ENCODE peak calls at places on chromosomes 5 and 9, in seven cellular contexts. One of them, this sample, is unnamed.
A peak's percentile ranks its signal among the peaks of the same experiment; 100 is the strongest.

GRCh38 chr5:52840286-52841050 is 52.8 kb downstream of the ITGA1 start:
- DNase-seq in mucosa of descending colon: no peak
- DNase-seq in endodermal cell: no peak
- DNase-seq in H1: no peak
- DNase-seq in left ventricle myocardium inferior: no peak
- DNase-seq in transverse colon: no peak
- DNase-seq in PC-9: no peak
- DNase-seq in this sample: no peak

GRCh38 chr9:33377089-33377715 is 25.2 kb downstream of the AQP7 start:
- DNase-seq in transverse colon: no peak
- DNase-seq in H1: no peak
- DNase-seq in endodermal cell: no peak
- DNase-seq in PC-9: no peak
- DNase-seq in mucosa of descending colon: no peak
- DNase-seq in left ventricle myocardium inferior: no peak
- DNase-seq in this sample: no peak

GRCh38 chr9:33964369-33964768 is 84.3 kb downstream of the UBAP2 start:
- DNase-seq in PC-9: no peak
- DNase-seq in mucosa of descending colon: no peak
- DNase-seq in left ventricle myocardium inferior: no peak
- DNase-seq in H1: no peak
- DNase-seq in endodermal cell: no peak
- DNase-seq in transverse colon: no peak
- DNase-seq in this sample: no peak

GRCh38 chr5:158942217-158942616 is 157.5 kb downstream of the EBF1 start:
- DNase-seq in H1: no peak
- DNase-seq in PC-9: no peak
- DNase-seq in transverse colon: no peak
- DNase-seq in mucosa of descending colon: no peak
- DNase-seq in left ventricle myocardium inferior: no peak
- DNase-seq in endodermal cell: no peak
- DNase-seq in this sample: no peak

GRCh38 chr9:99368341-99369326 is 146.6 kb downstream of the SEC61B start:
- DNase-seq in PC-9: no peak
- DNase-seq in mucosa of descending colon: no peak
- DNase-seq in left ventricle myocardium inferior: peak; percentile 66
- DNase-seq in H1: no peak
- DNase-seq in transverse colon: peak; percentile 10
- DNase-seq in endodermal cell: no peak
- DNase-seq in this sample: peak; percentile 79

GRCh38 chr5:156824800-156825199 is 25.3 kb upstream of the PPP1R2B start:
- DNase-seq in mucosa of descending colon: no peak
- DNase-seq in transverse colon: no peak
- DNase-seq in endodermal cell: peak; percentile 59
- DNase-seq in H1: no peak
- DNase-seq in PC-9: no peak
- DNase-seq in left ventricle myocardium inferior: no peak
- DNase-seq in this sample: no peak

GRCh38 chr5:34891981-34892380 is 23.3 kb downstream of the RAD1 start:
- DNase-seq in PC-9: no peak
- DNase-seq in H1: no peak
- DNase-seq in left ventricle myocardium inferior: no peak
- DNase-seq in transverse colon: no peak
- DNase-seq in mucosa of descending colon: no peak
- DNase-seq in endodermal cell: no peak
- DNase-seq in this sample: peak; percentile 2

GRCh38 chr9:36802171-36802920 is 229.7 kb downstream of the MELK start:
- DNase-seq in left ventricle myocardium inferior: no peak
- DNase-seq in transverse colon: no peak
- DNase-seq in H1: no peak
- DNase-seq in endodermal cell: no peak
- DNase-seq in mucosa of descending colon: no peak
- DNase-seq in PC-9: no peak
- DNase-seq in this sample: no peak

GRCh38 chr9:134641173-134641985 is at the start of gene COL5A1:
- DNase-seq in mucosa of descending colon: peak; percentile 80
- DNase-seq in H1: no peak
- DNase-seq in left ventricle myocardium inferior: peak; percentile 91
- DNase-seq in transverse colon: peak; percentile 80
- DNase-seq in PC-9: peak; percentile 96
- DNase-seq in endodermal cell: peak; percentile 97
- DNase-seq in this sample: peak; percentile 62
- TF ChIP-seq CTCF in mucosa of descending colon: no peak
- TF ChIP-seq CTCF in H1: no peak
- TF ChIP-seq CTCF in left ventricle myocardium inferior: peak; percentile 54
- TF ChIP-seq CTCF in transverse colon: peak; percentile 18
- TF ChIP-seq CTCF in PC-9: no peak
- TF ChIP-seq CTCF in endodermal cell: peak; percentile 46
- TF ChIP-seq CTCF in this sample: no peak

GRCh38 chr9:131188986-131189385 is 63.6 kb downstream of the NUP214 start:
- DNase-seq in PC-9: no peak
- DNase-seq in left ventricle myocardium inferior: no peak
- DNase-seq in H1: no peak
- DNase-seq in endodermal cell: no peak
- DNase-seq in transverse colon: no peak
- DNase-seq in mucosa of descending colon: no peak
- DNase-seq in this sample: no peak
- H3K36me3 ChIP-seq in PC-9: peaks cover 9% of the 10 kb centered on the region
- H3K36me3 ChIP-seq in left ventricle myocardium inferior: peaks cover 84% of the 10 kb centered on the region
- H3K36me3 ChIP-seq in H1: peaks cover 46% of the 10 kb centered on the region
- H3K36me3 ChIP-seq in endodermal cell: peaks cover 88% of the 10 kb centered on the region
- H3K36me3 ChIP-seq in transverse colon: no peaks in the 10 kb centered on the region
- H3K36me3 ChIP-seq in mucosa of descending colon: no peaks in the 10 kb centered on the region
- H3K36me3 ChIP-seq in this sample: peaks cover 3% of the 10 kb centered on the region

GRCh38 chr9:112366591-112366990 is 13.3 kb upstream of the HSDL2 start:
- DNase-seq in endodermal cell: peak; percentile 71
- DNase-seq in mucosa of descending colon: no peak
- DNase-seq in H1: peak; percentile 59
- DNase-seq in transverse colon: no peak
- DNase-seq in left ventricle myocardium inferior: no peak
- DNase-seq in PC-9: no peak
- DNase-seq in this sample: no peak

GRCh38 chr9:112369817-112370216 is 10.1 kb upstream of the HSDL2 start:
- DNase-seq in transverse colon: no peak
- DNase-seq in H1: no peak
- DNase-seq in PC-9: no peak
- DNase-seq in left ventricle myocardium inferior: no peak
- DNase-seq in mucosa of descending colon: no peak
- DNase-seq in endodermal cell: no peak
- DNase-seq in this sample: no peak

GRCh38 chr9:112371060-112371459 is 8.8 kb upstream of the HSDL2 start:
- DNase-seq in H1: no peak
- DNase-seq in PC-9: no peak
- DNase-seq in left ventricle myocardium inferior: no peak
- DNase-seq in endodermal cell: no peak
- DNase-seq in mucosa of descending colon: no peak
- DNase-seq in transverse colon: no peak
- DNase-seq in this sample: no peak

GRCh38 chr9:112361602-112362001 is 18.3 kb upstream of the HSDL2 start:
- DNase-seq in PC-9: no peak
- DNase-seq in H1: no peak
- DNase-seq in mucosa of descending colon: no peak
- DNase-seq in left ventricle myocardium inferior: no peak
- DNase-seq in endodermal cell: no peak
- DNase-seq in transverse colon: no peak
- DNase-seq in this sample: no peak

GRCh38 chr9:112367465-112367864 is 12.4 kb upstream of the HSDL2 start:
- DNase-seq in H1: no peak
- DNase-seq in left ventricle myocardium inferior: no peak
- DNase-seq in mucosa of descending colon: no peak
- DNase-seq in PC-9: no peak
- DNase-seq in transverse colon: no peak
- DNase-seq in endodermal cell: no peak
- DNase-seq in this sample: no peak
- H3K9me3 ChIP-seq in H1: peaks cover 10% of the 10 kb centered on the region
- H3K9me3 ChIP-seq in left ventricle myocardium inferior: peaks cover 15% of the 10 kb centered on the region
- H3K9me3 ChIP-seq in mucosa of descending colon: peaks cover 5% of the 10 kb centered on the region
- H3K9me3 ChIP-seq in PC-9: peaks cover 16% of the 10 kb centered on the region
- H3K9me3 ChIP-seq in transverse colon: peaks cover 7% of the 10 kb centered on the region
- H3K9me3 ChIP-seq in endodermal cell: peaks cover 7% of the 10 kb centered on the region
- H3K9me3 ChIP-seq in this sample: no peaks in the 10 kb centered on the region

GRCh38 chr9:97591535-97591934 is 41.6 kb downstream of the TSTD2 start:
- DNase-seq in endodermal cell: no peak
- DNase-seq in PC-9: no peak
- DNase-seq in transverse colon: no peak
- DNase-seq in left ventricle myocardium inferior: no peak
- DNase-seq in H1: no peak
- DNase-seq in mucosa of descending colon: no peak
- DNase-seq in this sample: no peak
- TF ChIP-seq CTCF in endodermal cell: no peak
- TF ChIP-seq CTCF in PC-9: no peak
- TF ChIP-seq CTCF in transverse colon: no peak
- TF ChIP-seq CTCF in left ventricle myocardium inferior: no peak
- TF ChIP-seq CTCF in H1: peak; percentile 28
- TF ChIP-seq CTCF in mucosa of descending colon: no peak
- TF ChIP-seq CTCF in this sample: no peak

DNA sequence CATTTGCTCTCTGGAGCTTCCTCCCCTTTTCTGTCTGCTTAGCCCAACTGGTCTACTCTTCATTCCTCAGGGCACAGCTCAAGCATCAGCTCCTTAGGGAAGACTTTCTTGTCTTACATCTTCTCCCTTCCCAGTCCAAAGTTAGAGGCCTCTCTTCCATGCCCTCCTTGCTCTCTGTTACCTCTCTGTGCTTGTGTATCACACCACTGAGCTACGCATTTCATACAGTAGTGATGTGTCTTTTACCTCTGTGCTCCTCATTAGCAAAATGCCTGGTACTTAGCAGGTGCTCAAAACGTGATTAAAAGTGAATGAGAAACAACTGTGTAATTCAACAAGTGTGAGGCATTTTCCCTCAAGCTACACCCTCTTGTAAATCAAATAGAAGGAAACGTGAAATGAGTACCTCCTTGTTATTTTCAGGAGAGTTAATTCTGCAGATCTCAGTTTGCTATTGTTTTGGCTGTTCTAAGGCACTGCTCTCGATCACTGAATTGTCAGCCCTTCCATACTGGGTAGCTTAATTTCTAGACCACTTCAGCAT is 39.0 kb downstream of the ERAP1 start:
- DNase-seq in transverse colon: no peak
- DNase-seq in endodermal cell: peak; percentile 78
- DNase-seq in mucosa of descending colon: no peak
- DNase-seq in H1: no peak
- DNase-seq in PC-9: no peak
- DNase-seq in left ventricle myocardium inferior: no peak
- DNase-seq in this sample: no peak
- H3K36me3 ChIP-seq in transverse colon: no peaks in the 10 kb centered on the region
- H3K36me3 ChIP-seq in endodermal cell: peaks cover 12% of the 10 kb centered on the region
- H3K36me3 ChIP-seq in mucosa of descending colon: peaks cover 25% of the 10 kb centered on the region
- H3K36me3 ChIP-seq in H1: peaks cover 15% of the 10 kb centered on the region
- H3K36me3 ChIP-seq in PC-9: peaks cover 68% of the 10 kb centered on the region
- H3K36me3 ChIP-seq in left ventricle myocardium inferior: peaks cover 100% of the 10 kb centered on the region
- H3K36me3 ChIP-seq in this sample: peaks cover 100% of the 10 kb centered on the region

GRCh38 chr5:66171349-66172344 is 27.5 kb downstream of the SREK1 start:
- DNase-seq in mucosa of descending colon: no peak
- DNase-seq in endodermal cell: no peak
- DNase-seq in transverse colon: peak; percentile 11
- DNase-seq in PC-9: peak; percentile 5
- DNase-seq in left ventricle myocardium inferior: no peak
- DNase-seq in H1: no peak
- DNase-seq in this sample: no peak

GRCh38 chr5:66174338-66174737 is 30.2 kb downstream of the SREK1 start:
- DNase-seq in endodermal cell: no peak
- DNase-seq in H1: no peak
- DNase-seq in transverse colon: no peak
- DNase-seq in left ventricle myocardium inferior: no peak
- DNase-seq in mucosa of descending colon: no peak
- DNase-seq in PC-9: no peak
- DNase-seq in this sample: no peak

GRCh38 chr5:66168226-66168625 is 24.1 kb downstream of the SREK1 start:
- DNase-seq in PC-9: no peak
- DNase-seq in left ventricle myocardium inferior: no peak
- DNase-seq in transverse colon: no peak
- DNase-seq in mucosa of descending colon: no peak
- DNase-seq in H1: no peak
- DNase-seq in endodermal cell: no peak
- DNase-seq in this sample: no peak

GRCh38 chr5:66170196-66170919 is 26.3 kb downstream of the SREK1 start:
- DNase-seq in mucosa of descending colon: no peak
- DNase-seq in endodermal cell: no peak
- DNase-seq in left ventricle myocardium inferior: no peak
- DNase-seq in transverse colon: no peak
- DNase-seq in H1: no peak
- DNase-seq in PC-9: no peak
- DNase-seq in this sample: no peak

DNA sequence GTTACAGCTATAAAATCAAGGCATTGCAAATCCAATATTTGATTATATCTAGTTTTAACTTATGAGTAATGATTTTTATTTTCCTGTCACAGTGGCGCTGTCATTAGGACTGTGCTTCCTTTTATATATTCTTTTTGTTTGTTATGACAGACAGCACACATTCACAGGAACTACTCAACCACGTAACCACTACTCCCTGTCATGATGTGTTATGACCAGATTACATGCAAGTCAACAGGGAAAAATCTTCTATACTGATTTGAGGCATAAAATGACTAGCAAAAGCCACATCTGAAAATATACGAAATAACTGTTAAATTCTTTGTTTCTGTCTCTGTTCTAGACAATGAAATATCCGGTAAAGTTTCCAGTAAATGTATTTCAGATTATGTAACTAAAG is 25.4 kb downstream of the SREK1 start:
- DNase-seq in endodermal cell: no peak
- DNase-seq in H1: no peak
- DNase-seq in left ventricle myocardium inferior: no peak
- DNase-seq in transverse colon: no peak
- DNase-seq in PC-9: no peak
- DNase-seq in mucosa of descending colon: no peak
- DNase-seq in this sample: no peak
- H3K9me3 ChIP-seq in endodermal cell: no peaks in the 10 kb centered on the region
- H3K9me3 ChIP-seq in H1: no peaks in the 10 kb centered on the region
- H3K9me3 ChIP-seq in left ventricle myocardium inferior: no peaks in the 10 kb centered on the region
- H3K9me3 ChIP-seq in transverse colon: no peaks in the 10 kb centered on the region
- H3K9me3 ChIP-seq in PC-9: no peaks in the 10 kb centered on the region
- H3K9me3 ChIP-seq in mucosa of descending colon: no peaks in the 10 kb centered on the region
- H3K9me3 ChIP-seq in this sample: no peaks in the 10 kb centered on the region

GRCh38 chr9:97983524-97984187 is 515 bp downstream of the ANP32B start:
- DNase-seq in transverse colon: peak; percentile 68
- DNase-seq in left ventricle myocardium inferior: peak; percentile 64
- DNase-seq in H1: no peak
- DNase-seq in endodermal cell: peak; percentile 78
- DNase-seq in PC-9: peak; percentile 50
- DNase-seq in mucosa of descending colon: peak; percentile 77
- DNase-seq in this sample: peak; percentile 59
- TF ChIP-seq CTCF in transverse colon: no peak
- TF ChIP-seq CTCF in left ventricle myocardium inferior: no peak
- TF ChIP-seq CTCF in H1: no peak
- TF ChIP-seq CTCF in endodermal cell: no peak
- TF ChIP-seq CTCF in PC-9: peak; percentile 54
- TF ChIP-seq CTCF in mucosa of descending colon: no peak
- TF ChIP-seq CTCF in this sample: no peak

This sample was measured in gastrocnemius medialis.